ENCODE peak calls at places on chromosomes 16 and 17, in seven cellular contexts. P is K562, L is Panc1, E is HCT116, R is HepG2, H is GM23338, Q is upper lobe of left lung. M is an unnamed sample.
A peak's percentile ranks its signal among the peaks of the same experiment; 100 is the strongest.

GRCh38 chr17:82097187-82097918 is 683 bp downstream of the FASN start:
- ATAC-seq in L (peak; percentile 2), P (peak; percentile 57), E (peak; percentile 1), R (peak; percentile 6), H (peak; percentile 5), Q (no peak), M (no peak)

GRCh38 chr17:3688852-3689261 is 7.1 kb downstream of the P2RX5 start:
- ATAC-seq in Q (no peak), P (no peak), R (peak; percentile 14), E (no peak), H (no peak), L (peak; percentile 16), M (no peak)

GRCh38 chr17:33964344-33964979 is 290.6 kb upstream of the CCL2 start:
- ATAC-seq in E (no peak), L (no peak), Q (no peak), R (peak; percentile 71), P (peak; percentile 87), H (peak; percentile 85), M (no peak)

GRCh38 chr17:77358801-77359716 is 218.3 kb downstream of the SEC14L1 start:
- ATAC-seq in H (no peak), Q (no peak), P (no peak), E (no peak), R (no peak), L (no peak), M (no peak)

GRCh38 chr16:85104821-85105391 is 7.4 kb downstream of the CIBAR2 start:
- ATAC-seq in L (peak; percentile 60), P (peak; percentile 22), Q (peak; percentile 41), H (no peak), R (peak; percentile 32), E (no peak), M (no peak)

GRCh38 chr16:23448392-23448791 is 4.6 kb downstream of the COG7 start:
- ATAC-seq in L (no peak), Q (no peak), H (no peak), R (no peak), P (no peak), E (no peak), M (no peak)

GRCh38 chr16:85641776-85642176 is 28.7 kb downstream of the GSE1 start:
- ATAC-seq in E (no peak), R (no peak), Q (no peak), P (no peak), H (no peak), L (peak; percentile 9), M (peak; percentile 38)

GRCh38 chr17:77564278-77564920 is 394.1 kb upstream of the TNRC6C start:
- ATAC-seq in Q (no peak), R (no peak), H (no peak), E (no peak), L (no peak), P (no peak), M (no peak)

GRCh38 chr17:38912221-38912813 is 13.1 kb upstream of the LASP1NB start:
- ATAC-seq in R (no peak), H (no peak), L (peak; percentile 20), Q (no peak), E (no peak), P (no peak), M (peak; percentile 69)

GRCh38 chr17:15463363-15463762 is 4.1 kb downstream of the CDRT4 start:
- ATAC-seq in Q (peak; percentile 81), R (no peak), L (no peak), H (peak; percentile 80), E (peak; percentile 42), P (no peak), M (peak; percentile 91)

GRCh38 chr17:8109669-8110455 is 8.5 kb downstream of the ALOXE3 start:
- ATAC-seq in P (peak; percentile 95), R (peak; percentile 89), L (peak; percentile 90), Q (peak; percentile 89), E (peak; percentile 99), H (peak; percentile 93), M (peak; percentile 54)
- TF ChIP-seq POLR2AphosphoS5 in P (no peak), R (no peak), L (no peak), Q (no peak), E (no peak), H (no peak), M (no peak)

GRCh38 chr16:87383522-87384161 is at the start of gene FBXO31:
- ATAC-seq in H (peak; percentile 58), E (peak; percentile 79), Q (peak; percentile 93), P (peak; percentile 74), L (peak; percentile 84), R (peak; percentile 45), M (peak; percentile 77)

GRCh38 chr16:87382023-87382785 is 1.4 kb downstream of the FBXO31 start:
- ATAC-seq in H (no peak), E (no peak), L (no peak), R (peak; percentile 67), Q (no peak), P (no peak), M (no peak)

GRCh38 chr16:87380875-87381274 is 2.7 kb downstream of the FBXO31 start:
- ATAC-seq in H (no peak), L (no peak), Q (no peak), R (no peak), P (no peak), E (no peak), M (no peak)

GRCh38 chr16:87387942-87388817 is 4.0 kb upstream of the MAP1LC3B start:
- ATAC-seq in L (peak; percentile 74), H (peak; percentile 54), Q (peak; percentile 93), P (peak; percentile 84), R (peak; percentile 76), E (peak; percentile 67), M (peak; percentile 84)

GRCh38 chr16:87384162-87384999 is 805 bp upstream of the FBXO31 start:
- ATAC-seq in H (peak; percentile 55), Q (peak; percentile 4), P (peak; percentile 9), R (peak; percentile 35), L (peak; percentile 57), E (peak; percentile 33), M (peak; percentile 4)
- TF ChIP-seq POLR2AphosphoS5 in H (peak; percentile 36), Q (no peak), P (no peak), R (no peak), L (no peak), E (no peak), M (peak; percentile 35)

GRCh38 chr17:28950752-28951427 is 428 bp downstream of the PHF12 start:
- ATAC-seq in P (peak; percentile 4), L (no peak), R (peak; percentile 6), E (no peak), H (no peak), Q (no peak), M (peak; percentile 0)

GRCh38 chr17:28950017-28950751 is 1.1 kb downstream of the PHF12 start:
- ATAC-seq in L (no peak), R (peak; percentile 1), E (no peak), Q (no peak), H (peak; percentile 9), P (peak; percentile 1), M (no peak)

GRCh38 chr17:28953444-28954118 is 2.3 kb upstream of the PHF12 start:
- ATAC-seq in R (no peak), P (no peak), Q (no peak), H (peak; percentile 15), L (no peak), E (no peak), M (no peak)

GRCh38 chr17:28951428-28951990 is at the start of gene PHF12:
- ATAC-seq in R (peak; percentile 70), L (peak; percentile 82), P (peak; percentile 86), Q (peak; percentile 94), E (peak; percentile 77), H (peak; percentile 53), M (peak; percentile 89)

GRCh38 chr17:28951991-28952975 is 965 bp upstream of the PHF12 start:
- ATAC-seq in Q (peak; percentile 95), E (peak; percentile 79), P (peak; percentile 83), L (peak; percentile 84), H (peak; percentile 72), R (peak; percentile 86), M (peak; percentile 89)
- TF ChIP-seq POLR2AphosphoS5 in Q (peak; percentile 91), E (no peak), P (no peak), L (peak; percentile 79), H (peak; percentile 62), R (peak; percentile 65), M (peak; percentile 77)

DNA sequence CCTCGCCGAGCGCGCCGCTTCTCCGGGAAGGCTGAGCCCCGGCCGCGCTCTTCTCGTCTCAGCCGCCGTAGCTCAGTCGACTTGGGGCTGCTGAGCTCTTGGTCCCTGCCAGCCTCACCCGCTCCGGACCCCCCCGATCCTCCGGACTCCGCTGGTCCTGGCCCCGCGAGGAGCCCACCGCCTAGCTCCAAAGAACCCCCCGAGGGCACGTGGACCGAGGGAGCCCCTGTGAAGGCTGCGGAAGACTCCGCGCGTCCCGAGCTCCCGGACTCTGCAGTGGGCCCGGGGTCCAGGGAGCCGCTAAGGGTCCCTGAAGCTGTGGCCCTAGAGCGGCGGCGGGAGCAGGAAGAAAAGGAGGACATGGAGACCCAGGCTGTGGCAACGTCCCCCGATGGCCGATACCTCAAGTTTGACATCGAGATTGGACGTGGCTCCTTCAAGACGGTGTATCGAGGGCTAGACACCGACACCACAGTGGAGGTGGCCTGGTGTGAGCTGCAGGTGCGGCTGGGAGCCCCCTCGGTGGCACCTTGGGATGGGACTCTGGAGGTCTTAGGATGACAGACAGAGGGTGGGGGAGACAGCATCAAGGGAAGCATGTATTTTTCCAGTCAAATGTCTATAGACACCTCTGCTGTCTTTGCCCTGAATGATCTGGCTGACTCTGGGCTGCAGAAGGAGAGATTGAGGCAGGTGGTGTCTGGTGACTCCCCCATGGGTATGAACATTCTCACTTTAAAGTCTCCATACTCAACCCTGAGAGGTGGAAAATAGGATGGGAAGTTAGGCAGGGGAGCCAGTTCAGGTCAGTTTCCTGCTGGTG is 617 bp downstream of the WNK4 start:
- ATAC-seq in H (peak; percentile 37), L (peak; percentile 51), Q (no peak), E (no peak), P (peak; percentile 25), R (peak; percentile 0), M (peak; percentile 32)
- TF ChIP-seq POLR2AphosphoS5 in H (no peak), L (no peak), Q (no peak), E (no peak), P (no peak), R (no peak), M (no peak)

M was measured in gastroesophageal sphincter.